ENCODE peak calls at places on chromosomes 6 and 20, in ten cellular contexts. D is astrocyte of the spinal cord, Q is BJ, I is OCI-LY7, H is foreskin fibroblast, A is GM12865, P is mammary epithelial cell, C is transverse colon, Z is fibroblast of the aortic adventitia, G is breast epithelium. M is an unnamed sample.

GRCh38 chr6:124669713-124670480 is 292.3 kb upstream of the RNF217 start:
- DNase-seq in D (no peak), Q (no peak), I (no peak), H (no peak), A (no peak), P (no peak), C (no peak), Z (no peak), G (no peak), M (no peak)

GRCh38 chr20:43238833-43239232 is 49.1 kb upstream of the PTPRT start:
- DNase-seq in D (no peak), Q (no peak), I (peak), H (no peak), A (peak), P (no peak), C (no peak), Z (no peak), G (no peak), M (no peak)

GRCh38 chr6:45462190-45463134 is 84.7 kb upstream of the SUPT3H start:
- DNase-seq in D (no peak), Q (no peak), I (no peak), H (peak), A (no peak), P (no peak), C (no peak), Z (no peak), G (no peak), M (no peak)

GRCh38 chr6:170045563-170045960 is 245.3 kb downstream of the DLL1 start:
- DNase-seq in D (no peak), Q (no peak), I (no peak), H (no peak), A (no peak), P (no peak), C (no peak), Z (no peak), G (no peak), M (no peak)

GRCh38 chr6:166456360-166457156 is 73.8 kb upstream of the MPC1 start:
- DNase-seq in D (peak), Q (no peak), I (peak), H (peak), A (peak), P (no peak), C (peak), Z (peak), G (no peak), M (no peak)

GRCh38 chr6:96410467-96410866 is 111.1 kb upstream of the UFL1 start:
- DNase-seq in D (no peak), Q (no peak), I (no peak), H (no peak), A (no peak), P (no peak), C (no peak), Z (no peak), G (no peak), M (no peak)

GRCh38 chr6:21500894-21501293 is 92.7 kb upstream of the SOX4 start:
- DNase-seq in D (no peak), Q (no peak), I (no peak), H (no peak), A (no peak), P (no peak), C (peak), Z (no peak), G (no peak), M (no peak)

GRCh38 chr6:16803294-16804006 is 42.2 kb upstream of the ATXN1 start:
- DNase-seq in D (peak), Q (no peak), I (no peak), H (no peak), A (no peak), P (no peak), C (peak), Z (peak), G (no peak), M (no peak)

GRCh38 chr6:19024737-19025136 is 637.6 kb downstream of the RNF144B start:
- DNase-seq in D (peak), Q (no peak), I (peak), H (peak), A (peak), P (peak), C (no peak), Z (peak), G (no peak), M (no peak)

GRCh38 chr6:42911171-42912021 is 4.5 kb upstream of the PTCRA start:
- DNase-seq in D (no peak), Q (no peak), I (no peak), H (peak), A (no peak), P (no peak), C (no peak), Z (no peak), G (no peak), M (no peak)

GRCh38 chr6:42914546-42914945 is 1.3 kb upstream of the PTCRA start:
- DNase-seq in D (no peak), Q (no peak), I (no peak), H (peak), A (no peak), P (no peak), C (no peak), Z (no peak), G (no peak), M (no peak)

GRCh38 chr6:42921801-42922200 is 5.9 kb downstream of the PTCRA start:
- DNase-seq in D (no peak), Q (no peak), I (no peak), H (no peak), A (no peak), P (no peak), C (no peak), Z (no peak), G (no peak), M (no peak)

GRCh38 chr6:42915737-42916136 is at the start of gene PTCRA:
- DNase-seq in D (no peak), Q (no peak), I (peak), H (no peak), A (peak), P (no peak), C (no peak), Z (no peak), G (no peak), M (no peak)

DNA sequence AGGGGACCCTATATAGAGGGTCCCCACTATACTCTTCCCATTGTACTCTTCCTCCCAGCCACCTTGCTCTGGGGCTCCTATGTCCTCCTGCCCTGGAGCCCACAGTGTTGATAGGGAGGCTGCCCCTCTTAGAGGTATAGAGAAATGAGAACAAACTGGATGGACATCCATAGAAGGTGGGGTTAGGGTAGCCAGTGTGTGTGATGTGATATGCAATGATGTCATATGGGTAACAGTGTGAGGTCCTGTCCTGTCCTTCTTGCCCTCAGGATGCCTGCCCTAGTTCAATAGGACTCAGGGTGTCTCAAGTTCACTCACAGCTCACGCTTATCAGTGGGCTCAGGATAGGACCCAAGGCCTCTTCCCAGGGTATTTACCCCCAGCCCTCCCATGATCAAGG is 435 bp downstream of the PTCRA start:
- DNase-seq in D (no peak), Q (no peak), I (no peak), H (no peak), A (no peak), P (no peak), C (no peak), Z (no peak), G (no peak), M (no peak)
- TF ChIP-seq CTCF in D (no peak), Q (no peak), I (no peak), H (no peak), A (no peak), P (no peak), C (no peak), Z (no peak), G (no peak), M (no peak)

GRCh38 chr6:113875470-113875869 is 18.3 kb downstream of the MARCKS start:
- DNase-seq in D (peak), Q (no peak), I (no peak), H (peak), A (no peak), P (no peak), C (no peak), Z (peak), G (no peak), M (no peak)
- H3K4me3 ChIP-seq in D (no peak), Q (no peak), I (no peak), H (no peak), A (no peak), P (no peak), C (no peak), Z (no peak), G (no peak), M (no peak)

GRCh38 chr6:169022079-169022478 is 231.6 kb downstream of the THBS2 start:
- DNase-seq in D (no peak), Q (no peak), I (no peak), H (no peak), A (no peak), P (no peak), C (no peak), Z (no peak), G (no peak), M (peak)
- TF ChIP-seq CTCF in D (peak), Q (no peak), I (no peak), H (no peak), A (no peak), P (no peak), C (no peak), Z (no peak), G (no peak), M (no peak)

GRCh38 chr6:26317503-26317902 is 47.5 kb upstream of the BTN3A2 start:
- DNase-seq in D (no peak), Q (no peak), I (no peak), H (no peak), A (no peak), P (no peak), C (no peak), Z (no peak), G (no peak), M (no peak)

GRCh38 chr6:26321005-26321404 is 44.0 kb upstream of the BTN3A2 start:
- DNase-seq in D (no peak), Q (no peak), I (no peak), H (peak), A (no peak), P (no peak), C (no peak), Z (no peak), G (no peak), M (no peak)

GRCh38 chr6:26318459-26319404 is 46.3 kb upstream of the BTN3A2 start:
- DNase-seq in D (no peak), Q (no peak), I (no peak), H (no peak), A (peak), P (no peak), C (no peak), Z (no peak), G (no peak), M (no peak)

GRCh38 chr6:26316291-26316690 is 48.7 kb upstream of the BTN3A2 start:
- DNase-seq in D (no peak), Q (no peak), I (no peak), H (no peak), A (no peak), P (no peak), C (no peak), Z (no peak), G (no peak), M (no peak)

GRCh38 chr6:26319405-26320128 is 45.4 kb upstream of the BTN3A2 start:
- DNase-seq in D (no peak), Q (no peak), I (no peak), H (peak), A (no peak), P (no peak), C (no peak), Z (no peak), G (no peak), M (no peak)
- H3K4me3 ChIP-seq in D (no peak), Q (no peak), I (no peak), H (no peak), A (no peak), P (no peak), C (no peak), Z (no peak), G (no peak), M (no peak)

GRCh38 chr6:104483225-104483834 is 376.4 kb downstream of the HACE1 start:
- DNase-seq in D (peak), Q (no peak), I (no peak), H (peak), A (no peak), P (no peak), C (no peak), Z (peak), G (no peak), M (no peak)
- TF ChIP-seq CTCF in D (peak), Q (no peak), I (peak), H (no peak), A (peak), P (peak), C (peak), Z (peak), G (no peak), M (no peak)

GRCh38 chr20:58636396-58636982 is 14.6 kb upstream of the STX16 start:
- DNase-seq in D (no peak), Q (no peak), I (no peak), H (no peak), A (no peak), P (no peak), C (no peak), Z (no peak), G (no peak), M (no peak)
- H3K4me3 ChIP-seq in D (no peak), Q (no peak), I (no peak), H (no peak), A (no peak), P (no peak), C (no peak), Z (no peak), G (no peak), M (no peak)

GRCh38 chr6:142853244-142854180 is 91.5 kb downstream of the HIVEP2 start:
- DNase-seq in D (no peak), Q (no peak), I (peak), H (no peak), A (peak), P (peak), C (peak), Z (no peak), G (no peak), M (no peak)
- TF ChIP-seq CTCF in D (no peak), Q (no peak), I (no peak), H (no peak), A (no peak), P (no peak), C (peak), Z (no peak), G (no peak), M (no peak)

DNA sequence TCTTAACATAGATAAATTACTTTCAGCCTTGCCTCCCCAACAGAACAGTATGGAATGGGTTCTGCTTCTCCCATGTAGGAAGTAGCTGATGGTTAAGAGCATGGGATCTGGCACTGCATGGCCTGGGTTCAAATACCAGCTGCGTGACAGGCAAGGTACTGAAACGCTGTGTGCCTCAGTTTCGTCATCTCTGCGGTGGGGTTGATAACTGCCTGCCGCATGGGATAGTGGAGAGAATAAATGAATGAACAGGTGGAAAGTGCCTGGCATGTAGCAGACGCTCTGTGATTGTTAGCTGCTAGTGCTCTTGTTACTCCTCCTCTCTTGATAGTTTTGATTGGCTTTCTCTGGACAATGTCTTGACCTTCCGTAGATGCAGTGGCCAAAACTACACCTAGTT is 213.3 kb downstream of the ZDHHC14 start:
- DNase-seq in D (no peak), Q (no peak), I (no peak), H (no peak), A (no peak), P (no peak), C (no peak), Z (no peak), G (no peak), M (no peak)
- H3K4me3 ChIP-seq in D (no peak), Q (no peak), I (no peak), H (no peak), A (no peak), P (no peak), C (no peak), Z (no peak), G (no peak), M (no peak)